ENCODE peak calls at places on chromosomes 12 and 14, in nine cellular contexts. N, P, Y, W, R, B, F, V and I are unnamed samples.

GRCh38 chr12:92133795-92134637 is 11.6 kb downstream of the BTG1 start:
- DNase-seq in P (no peak), R (no peak), B (no peak), F (no peak), N (no peak), W (no peak), V (no peak), Y (no peak), I (no peak)

GRCh38 chr12:114744696-114745095 is 60.7 kb upstream of the TBX3 start:
- DNase-seq in P (peak; percentile 72), F (no peak), Y (peak; percentile 43), N (no peak), B (no peak), V (no peak), R (no peak), W (no peak), I (peak; percentile 72)

GRCh38 chr12:75548879-75549278 is 37.5 kb upstream of the KRR1 start:
- DNase-seq in R (no peak), Y (no peak), F (no peak), V (no peak), W (no peak), P (no peak), N (no peak), B (peak; percentile 33), I (no peak)

GRCh38 chr12:123897221-123897620 is 75.4 kb downstream of the CCDC92 start:
- DNase-seq in N (no peak), P (no peak), B (no peak), F (no peak), V (no peak), W (no peak), Y (peak; percentile 92), R (no peak), I (peak; percentile 90)

GRCh38 chr14:20886091-20886490 is 5.1 kb upstream of the RNASE3 start:
- DNase-seq in B (no peak), R (no peak), P (no peak), N (no peak), F (no peak), W (no peak), Y (no peak), V (no peak), I (no peak)

GRCh38 chr12:76952995-76953394 is 74.2 kb upstream of the CSRP2 start:
- DNase-seq in V (peak; percentile 13), Y (peak; percentile 10), F (no peak), B (no peak), N (no peak), W (no peak), R (no peak), P (peak; percentile 14), I (no peak)

GRCh38 chr12:27068863-27069262 is 13.5 kb downstream of the C12orf71 start:
- DNase-seq in W (no peak), F (peak; percentile 68), V (no peak), P (no peak), B (no peak), N (no peak), Y (no peak), R (no peak), I (no peak)

GRCh38 chr12:23376238-23376637 is 573.2 kb downstream of the SOX5 start:
- DNase-seq in W (no peak), R (no peak), P (no peak), N (no peak), F (no peak), V (no peak), Y (no peak), B (no peak), I (no peak)

DNA sequence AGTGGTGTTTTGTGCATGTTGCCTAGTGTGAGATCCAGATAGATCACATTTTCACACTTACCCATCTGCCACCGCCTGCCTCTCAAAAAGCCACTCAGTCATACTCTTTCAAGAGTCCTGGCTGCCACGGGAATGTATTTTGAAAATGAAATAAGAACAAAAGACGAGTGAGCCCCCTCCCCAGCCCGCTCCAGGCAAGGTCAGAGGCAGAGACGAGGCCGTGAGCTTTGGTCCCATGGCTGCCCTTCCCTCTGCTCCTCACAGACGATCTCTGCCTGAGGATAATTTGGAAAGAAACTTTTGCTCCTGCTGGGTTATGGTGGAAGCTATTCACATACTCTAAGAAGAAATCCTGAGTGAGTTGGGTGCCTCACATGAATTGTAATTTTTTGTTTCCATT is 924.3 kb downstream of the BCL11B start:
- DNase-seq in P (no peak), R (no peak), Y (no peak), V (no peak), B (no peak), W (no peak), N (no peak), F (no peak), I (no peak)
- H3K9me3 ChIP-seq in P (no peaks in the 10 kb centered on the region), R (no peaks in the 10 kb centered on the region), Y (no peaks in the 10 kb centered on the region), V (no peaks in the 10 kb centered on the region), B (no peaks in the 10 kb centered on the region), W (no peaks in the 10 kb centered on the region), N (no peaks in the 10 kb centered on the region), F (no peaks in the 10 kb centered on the region), I (no peaks in the 10 kb centered on the region)

GRCh38 chr14:105980224-105980623 is 453.8 kb downstream of the TMEM121 start:
- DNase-seq in F (no peak), B (no peak), W (no peak), V (no peak), Y (peak; percentile 4), R (no peak), P (no peak), N (no peak), I (no peak)

GRCh38 chr14:105979446-105979845 is 453.1 kb downstream of the TMEM121 start:
- DNase-seq in Y (no peak), N (no peak), W (no peak), R (no peak), B (no peak), V (no peak), F (no peak), P (no peak), I (no peak)

GRCh38 chr14:105978618-105979295 is 452.4 kb downstream of the TMEM121 start:
- DNase-seq in W (no peak), P (no peak), F (no peak), V (no peak), N (no peak), R (no peak), Y (no peak), B (no peak), I (no peak)

GRCh38 chr14:105971593-105972500 is 445.5 kb downstream of the TMEM121 start:
- DNase-seq in F (no peak), B (no peak), P (no peak), Y (no peak), R (no peak), N (no peak), V (no peak), W (no peak), I (no peak)

GRCh38 chr14:105974902-105975301 is 448.5 kb downstream of the TMEM121 start:
- DNase-seq in V (peak; percentile 36), W (no peak), Y (no peak), N (no peak), P (no peak), F (no peak), B (no peak), R (no peak), I (no peak)
- H3K9me3 ChIP-seq in V (no peaks in the 10 kb centered on the region), W (no peaks in the 10 kb centered on the region), Y (no peaks in the 10 kb centered on the region), N (no peaks in the 10 kb centered on the region), P (no peaks in the 10 kb centered on the region), F (no peaks in the 10 kb centered on the region), B (no peaks in the 10 kb centered on the region), R (no peaks in the 10 kb centered on the region), I (no peaks in the 10 kb centered on the region)

GRCh38 chr12:131025234-131025633 is 71.5 kb downstream of the ADGRD1 start:
- DNase-seq in R (no peak), Y (no peak), W (no peak), B (no peak), F (no peak), V (no peak), N (no peak), P (no peak), I (no peak)

GRCh38 chr12:131027876-131028586 is 74.3 kb downstream of the ADGRD1 start:
- DNase-seq in R (no peak), F (no peak), W (no peak), N (no peak), V (no peak), Y (no peak), P (no peak), B (no peak), I (no peak)

GRCh38 chr12:131025939-131026702 is 72.4 kb downstream of the ADGRD1 start:
- DNase-seq in Y (no peak), B (peak; percentile 65), F (no peak), R (no peak), V (no peak), P (no peak), W (no peak), N (no peak), I (no peak)

GRCh38 chr12:131030472-131031328 is 77.0 kb downstream of the ADGRD1 start:
- DNase-seq in Y (no peak), N (no peak), F (no peak), B (no peak), P (no peak), R (no peak), V (no peak), W (no peak), I (no peak)

DNA sequence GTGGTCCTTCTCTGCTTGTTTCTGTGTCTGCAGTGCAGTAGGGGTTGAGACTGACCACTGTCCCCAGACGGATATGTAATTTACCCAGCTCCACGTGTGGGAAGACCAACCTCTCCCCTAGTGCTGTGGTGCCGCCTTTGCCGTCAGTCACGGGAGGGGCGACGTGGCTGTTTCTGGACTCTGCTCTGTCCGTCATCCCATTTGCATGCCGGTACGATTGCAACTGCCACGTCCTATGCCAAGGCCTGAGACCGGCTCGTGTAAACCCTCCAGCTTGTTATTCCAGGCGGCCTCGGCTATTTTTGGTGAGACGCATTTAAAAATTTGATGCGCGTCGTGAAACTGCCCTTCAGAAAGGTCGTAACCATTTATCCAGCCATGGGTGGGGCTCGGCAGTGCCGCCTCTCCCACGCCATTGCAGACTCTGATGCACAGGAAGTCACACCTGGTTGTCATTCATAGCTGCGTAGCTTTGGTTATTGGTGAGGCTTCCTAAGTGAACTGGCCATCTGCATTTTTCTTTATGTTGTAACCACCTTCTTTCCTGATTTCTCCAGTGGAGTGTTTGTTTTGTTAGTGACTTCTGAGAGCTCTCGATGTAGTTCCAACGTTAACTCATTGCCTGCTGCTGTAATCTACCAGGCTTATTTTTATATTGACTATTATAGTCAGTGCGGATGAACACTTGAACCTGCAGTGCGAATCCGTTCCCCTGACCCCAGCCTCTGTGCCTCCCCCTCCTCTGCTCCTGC is 75.1 kb downstream of the ADGRD1 start:
- DNase-seq in N (no peak), Y (no peak), P (no peak), V (no peak), R (no peak), W (peak; percentile 63), B (peak; percentile 23), F (no peak), I (no peak)
- H3K9me3 ChIP-seq in N (no peaks in the 10 kb centered on the region), Y (no peaks in the 10 kb centered on the region), P (no peaks in the 10 kb centered on the region), V (no peaks in the 10 kb centered on the region), R (no peaks in the 10 kb centered on the region), W (no peaks in the 10 kb centered on the region), B (no peaks in the 10 kb centered on the region), F (no peaks in the 10 kb centered on the region), I (no peaks in the 10 kb centered on the region)

GRCh38 chr12:70151993-70152392 is 91.2 kb upstream of the CNOT2 start:
- DNase-seq in F (no peak), R (no peak), V (no peak), W (no peak), N (no peak), Y (no peak), B (no peak), P (no peak), I (no peak)

GRCh38 chr12:70150230-70150629 is 93.0 kb upstream of the CNOT2 start:
- DNase-seq in V (no peak), F (no peak), N (no peak), P (no peak), B (no peak), W (no peak), Y (no peak), R (no peak), I (no peak)

GRCh38 chr12:70154087-70154486 is 89.1 kb upstream of the CNOT2 start:
- DNase-seq in F (no peak), N (no peak), V (no peak), R (no peak), P (no peak), W (no peak), Y (peak; percentile 26), B (no peak), I (no peak)

GRCh38 chr12:70157099-70157498 is 86.1 kb upstream of the CNOT2 start:
- DNase-seq in W (no peak), P (no peak), V (no peak), N (no peak), Y (no peak), B (no peak), R (no peak), F (no peak), I (no peak)

GRCh38 chr12:70154960-70155589 is 88.2 kb upstream of the CNOT2 start:
- DNase-seq in F (no peak), N (no peak), R (no peak), B (no peak), P (no peak), V (no peak), Y (no peak), W (no peak), I (no peak)
- H3K9me3 ChIP-seq in F (peaks cover 8% of the 10 kb centered on the region), N (peaks cover 64% of the 10 kb centered on the region), R (no peaks in the 10 kb centered on the region), B (no peaks in the 10 kb centered on the region), P (peaks cover 15% of the 10 kb centered on the region), V (peaks cover 18% of the 10 kb centered on the region), Y (no peaks in the 10 kb centered on the region), W (no peaks in the 10 kb centered on the region), I (peaks cover 49% of the 10 kb centered on the region)